ENCODE peak calls at places on chromosomes 16 and 17, in ten cellular contexts. B is uterus, W is mucosa of descending colon, D is transverse colon, J is neural progenitor cell, R is cardiac muscle cell, L is left lung, V is H1, X is PC-3, M is suprapubic skin. S is an unnamed sample.
A peak's percentile ranks its signal among the peaks of the same experiment; 100 is the strongest.

GRCh38 chr17:29126268-29126923 is 53.8 kb downstream of the MYO18A start:
- DNase-seq in B (no peak), W (no peak), D (no peak), J (no peak), R (no peak), L (no peak), V (no peak), X (no peak), M (no peak), S (no peak)

GRCh38 chr17:1067282-1067956 is 70.5 kb downstream of the TIMM22 start:
- DNase-seq in B (no peak), W (peak; percentile 10), D (no peak), J (no peak), R (peak; percentile 68), L (peak; percentile 68), V (no peak), X (peak; percentile 36), M (no peak), S (no peak)

GRCh38 chr17:79188048-79188447 is 113.4 kb downstream of the ENGASE start:
- DNase-seq in B (no peak), W (peak; percentile 40), D (no peak), J (peak; percentile 86), R (peak; percentile 6), L (no peak), V (peak; percentile 38), X (peak; percentile 42), M (no peak), S (no peak)

GRCh38 chr17:35799942-35800341 is 4.5 kb upstream of the MMP28 start:
- DNase-seq in B (peak; percentile 63), W (peak; percentile 82), D (peak; percentile 83), J (no peak), R (peak; percentile 80), L (peak; percentile 84), V (no peak), X (peak; percentile 68), M (no peak), S (no peak)

GRCh38 chr17:7560172-7561027 is 1.3 kb upstream of the SENP3 start:
- DNase-seq in B (peak; percentile 67), W (peak; percentile 88), D (peak; percentile 87), J (peak; percentile 90), R (peak; percentile 68), L (peak; percentile 64), V (no peak), X (peak; percentile 56), M (peak; percentile 82), S (peak; percentile 86)

GRCh38 chr17:1490643-1491405 is 1.7 kb downstream of the MYO1C start:
- DNase-seq in B (peak; percentile 60), W (peak; percentile 89), D (peak; percentile 84), J (peak; percentile 84), R (peak; percentile 50), L (peak; percentile 79), V (no peak), X (peak; percentile 46), M (peak; percentile 86), S (peak; percentile 85)

GRCh38 chr16:87407511-87408112 is 15.5 kb downstream of the MAP1LC3B start:
- DNase-seq in B (peak; percentile 75), W (no peak), D (peak; percentile 65), J (no peak), R (no peak), L (peak; percentile 73), V (no peak), X (peak; percentile 7), M (peak; percentile 83), S (peak; percentile 60)

GRCh38 chr16:8720080-8720966 is 45.9 kb downstream of the ABAT start:
- DNase-seq in B (no peak), W (no peak), D (no peak), J (peak; percentile 65), R (no peak), L (no peak), V (no peak), X (no peak), M (no peak), S (no peak)

GRCh38 chr17:76513306-76513692 is 12.1 kb upstream of the RHBDF2 start:
- DNase-seq in B (no peak), W (no peak), D (no peak), J (no peak), R (no peak), L (no peak), V (no peak), X (no peak), M (no peak), S (no peak)

GRCh38 chr17:65556014-65556909 is 5.2 kb downstream of the AXIN2 start:
- DNase-seq in B (peak; percentile 88), W (peak; percentile 95), D (peak; percentile 94), J (peak; percentile 90), R (peak; percentile 78), L (peak; percentile 87), V (no peak), X (peak; percentile 80), M (peak; percentile 93), S (peak; percentile 93)

GRCh38 chr17:69945698-69946185 is 129.3 kb upstream of the KCNJ16 start:
- DNase-seq in B (no peak), W (no peak), D (no peak), J (no peak), R (no peak), L (no peak), V (no peak), X (no peak), M (no peak), S (no peak)

GRCh38 chr17:65099941-65100315 is 37.2 kb upstream of the RGS9 start:
- DNase-seq in B (no peak), W (no peak), D (peak; percentile 61), J (no peak), R (peak; percentile 78), L (peak; percentile 43), V (no peak), X (peak; percentile 94), M (peak; percentile 90), S (peak; percentile 72)

GRCh38 chr16:74558873-74559272 is 48.0 kb downstream of the GLG1 start:
- DNase-seq in B (no peak), W (no peak), D (no peak), J (no peak), R (no peak), L (no peak), V (no peak), X (no peak), M (no peak), S (no peak)

GRCh38 chr17:45748911-45749310 is 35.2 kb upstream of the CRHR1 start:
- DNase-seq in B (no peak), W (no peak), D (no peak), J (no peak), R (no peak), L (no peak), V (no peak), X (no peak), M (no peak), S (no peak)

GRCh38 chr16:50254072-50254471 is 12.3 kb upstream of the ADCY7 start:
- DNase-seq in B (no peak), W (no peak), D (no peak), J (no peak), R (no peak), L (no peak), V (no peak), X (no peak), M (no peak), S (no peak)

GRCh38 chr17:34711646-34712045 is 132.3 kb downstream of the TMEM132E start:
- DNase-seq in B (no peak), W (no peak), D (no peak), J (no peak), R (no peak), L (no peak), V (no peak), X (no peak), M (no peak), S (no peak)

GRCh38 chr17:31695456-31696090 is 163.5 kb downstream of the COPRS start:
- DNase-seq in B (no peak), W (no peak), D (no peak), J (no peak), R (peak; percentile 36), L (no peak), V (no peak), X (no peak), M (no peak), S (no peak)

GRCh38 chr17:50023520-50023919 is 28.5 kb upstream of the DLX3 start:
- DNase-seq in B (no peak), W (no peak), D (no peak), J (no peak), R (no peak), L (no peak), V (no peak), X (no peak), M (no peak), S (no peak)

GRCh38 chr16:89908236-89908635 is 10.4 kb upstream of the MC1R start:
- DNase-seq in B (no peak), W (no peak), D (no peak), J (no peak), R (no peak), L (no peak), V (no peak), X (no peak), M (no peak), S (no peak)

DNA sequence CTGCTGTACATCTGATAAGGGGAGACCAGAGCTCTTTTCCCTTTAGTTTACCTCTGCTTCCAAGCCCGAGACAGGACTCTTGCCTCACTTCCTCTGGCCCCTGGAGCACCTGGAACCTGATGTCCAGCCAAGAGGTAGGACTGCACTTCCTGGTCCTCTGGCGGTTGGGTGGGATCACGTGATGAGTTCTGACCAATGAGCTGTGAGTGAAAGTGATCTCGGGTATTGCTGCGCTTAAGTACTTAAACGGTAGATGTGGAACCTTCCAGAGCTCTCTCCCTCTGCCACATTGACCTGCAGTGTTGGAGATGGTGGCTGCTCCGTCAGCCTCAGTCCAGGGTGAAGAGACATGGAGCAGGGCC is 67.0 kb downstream of the SMPD3 start:
- DNase-seq in B (no peak), W (no peak), D (no peak), J (no peak), R (no peak), L (no peak), V (no peak), X (no peak), M (no peak), S (no peak)
- H3K4me1 ChIP-seq in B (no peaks in the 10 kb centered on the region), W (peaks cover 36% of the 10 kb centered on the region), D (peaks cover 39% of the 10 kb centered on the region), J (peaks cover 23% of the 10 kb centered on the region), R (peaks cover 12% of the 10 kb centered on the region), L (no peaks in the 10 kb centered on the region), V (peaks cover 17% of the 10 kb centered on the region), X (no peaks in the 10 kb centered on the region), M (peaks cover 12% of the 10 kb centered on the region), S (peaks cover 29% of the 10 kb centered on the region)

GRCh38 chr17:48244121-48244711 is 136.7 kb downstream of the SNX11 start:
- DNase-seq in B (no peak), W (no peak), D (peak; percentile 37), J (no peak), R (peak; percentile 46), L (no peak), V (no peak), X (peak; percentile 98), M (no peak), S (peak; percentile 71)
- TF ChIP-seq CTCF in B (no peak), W (no peak), D (no peak), J (no peak), R (no peak), L (no peak), V (no peak), X (no peak), M (no peak), S (no peak)

GRCh38 chr17:57091186-57091618 is 6.2 kb downstream of the AKAP1 start:
- DNase-seq in B (no peak), W (no peak), D (no peak), J (no peak), R (no peak), L (peak; percentile 54), V (no peak), X (no peak), M (no peak), S (no peak)
- H3K4me1 ChIP-seq in B (peaks cover 11% of the 10 kb centered on the region), W (peaks cover 60% of the 10 kb centered on the region), D (peaks cover 89% of the 10 kb centered on the region), J (peaks cover 59% of the 10 kb centered on the region), R (peaks cover 40% of the 10 kb centered on the region), L (no peaks in the 10 kb centered on the region), V (peaks cover 40% of the 10 kb centered on the region), X (peaks cover 13% of the 10 kb centered on the region), M (peaks cover 35% of the 10 kb centered on the region), S (peaks cover 86% of the 10 kb centered on the region)

GRCh38 chr17:38752930-38753506 is 477 bp downstream of the PSMB3 start:
- DNase-seq in B (peak; percentile 38), W (no peak), D (no peak), J (no peak), R (no peak), L (no peak), V (no peak), X (no peak), M (no peak), S (no peak)
- TF ChIP-seq CTCF in B (no peak), W (no peak), D (no peak), J (no peak), R (no peak), L (no peak), V (no peak), X (no peak), M (no peak), S (no peak)